ENCODE peak calls at places on chromosomes 3 and 15, in nine cellular contexts. H, Q, E, T, O, M, N, W and C are unnamed samples.

GRCh38 chr3:21803604-21804003 is 52.6 kb upstream of the ZNF385D start:
- DNase-seq in O (no peak), Q (no peak), E (no peak), W (no peak), T (no peak), M (no peak), N (no peak), H (no peak), C (no peak)

GRCh38 chr3:14343338-14344112 is 58.9 kb upstream of the SLC6A6 start:
- DNase-seq in W (no peak), Q (no peak), N (no peak), O (no peak), T (no peak), E (no peak), M (no peak), H (no peak), C (no peak)

GRCh38 chr3:61186030-61186429 is 65.2 kb downstream of the FHIT start:
- DNase-seq in T (no peak), H (no peak), O (no peak), E (no peak), W (no peak), M (no peak), N (no peak), Q (no peak), C (no peak)

GRCh38 chr3:157248590-157249425 is 88.9 kb upstream of the CCNL1 start:
- DNase-seq in M (no peak), W (no peak), H (no peak), Q (no peak), O (no peak), N (no peak), E (no peak), T (no peak), C (peak)

GRCh38 chr3:134350861-134351311 is 23.4 kb downstream of the AMOTL2 start:
- DNase-seq in E (peak), W (peak), O (no peak), H (no peak), Q (no peak), N (no peak), T (no peak), M (peak), C (no peak)

GRCh38 chr3:94069242-94069813 is 6.5 kb downstream of the NSUN3 start:
- DNase-seq in T (no peak), N (no peak), H (no peak), W (no peak), Q (peak), E (no peak), M (no peak), O (no peak), C (no peak)

GRCh38 chr3:42507252-42507651 is 4.8 kb downstream of the VIPR1 start:
- DNase-seq in T (no peak), W (peak), N (no peak), E (peak), M (peak), O (no peak), H (no peak), Q (peak), C (no peak)

GRCh38 chr15:73865904-73866303 is 7.5 kb upstream of the TBC1D21 start:
- DNase-seq in H (no peak), E (no peak), N (no peak), M (peak), Q (no peak), O (no peak), W (no peak), T (no peak), C (no peak)

GRCh38 chr3:72152551-72153476 is 367.9 kb upstream of the PROK2 start:
- DNase-seq in N (no peak), H (no peak), Q (no peak), W (peak), M (peak), T (no peak), O (no peak), E (peak), C (peak)

GRCh38 chr3:28053759-28054158 is 187.7 kb upstream of the CMC1 start:
- DNase-seq in W (no peak), O (no peak), Q (peak), N (no peak), E (no peak), H (no peak), M (no peak), T (peak), C (no peak)

GRCh38 chr15:92655178-92655995 is at the start of gene FAM174B:
- DNase-seq in Q (peak), H (peak), M (peak), E (peak), N (no peak), W (no peak), O (peak), T (no peak), C (no peak)

GRCh38 chr3:127072971-127073851 is 90.3 kb downstream of the PLXNA1 start:
- DNase-seq in O (no peak), T (no peak), N (no peak), H (no peak), W (no peak), E (no peak), Q (no peak), M (no peak), C (no peak)

GRCh38 chr15:70669966-70670658 is 93.2 kb downstream of the UACA start:
- DNase-seq in N (no peak), T (no peak), W (no peak), O (no peak), E (peak), H (no peak), M (peak), Q (no peak), C (no peak)

GRCh38 chr15:70791248-70791647 is 27.9 kb upstream of the UACA start:
- DNase-seq in E (no peak), W (no peak), T (no peak), M (no peak), Q (no peak), O (no peak), H (no peak), N (no peak), C (no peak)

GRCh38 chr3:157494581-157495281 is 8.5 kb downstream of the VEPH1 start:
- DNase-seq in W (no peak), H (no peak), Q (no peak), N (no peak), M (no peak), E (no peak), O (no peak), T (no peak), C (no peak)